ENCODE peak calls at places on chromosome 11, in four cellular contexts. U is cardiac muscle cell, J is activated T-cell treated with anti-CD3 and anti-CD28 coated beads for 24 hours, Z is psoas muscle. F is an unnamed sample.

GRCh38 chr11:102317099-102317767 is at the start of gene BIRC3:
- DNase-seq in U (peak; percentile 87), J (peak; percentile 87), Z (peak; percentile 72), F (peak; percentile 80)

GRCh38 chr11:3616721-3617460 is 24.9 kb downstream of the ART5 start:
- DNase-seq in U (peak; percentile 41), Z (no peak), J (no peak), F (peak; percentile 80)

GRCh38 chr11:57008373-57008772 is 19.7 kb downstream of the OR5AK2 start:
- DNase-seq in U (no peak), Z (no peak), J (no peak), F (no peak)

GRCh38 chr11:120511804-120512726 is 517 bp downstream of the GRIK4 start:
- DNase-seq in J (no peak), U (no peak), Z (no peak), F (no peak)

GRCh38 chr11:46392421-46393230 is 1.1 kb upstream of the CHRM4 start:
- DNase-seq in U (peak; percentile 88), Z (peak; percentile 89), J (peak; percentile 64), F (peak; percentile 85)

GRCh38 chr11:61904539-61905048 is 12.8 kb downstream of the RAB3IL1 start:
- DNase-seq in Z (no peak), U (no peak), J (no peak), F (no peak)

GRCh38 chr11:131457163-131457562 is 86.7 kb downstream of the NTM start:
- DNase-seq in J (no peak), Z (no peak), U (no peak), F (no peak)

GRCh38 chr11:116879789-116880402 is 42.5 kb upstream of the APOA1 start:
- DNase-seq in Z (no peak), J (no peak), U (peak; percentile 86), F (peak; percentile 13)

GRCh38 chr11:1051356-1052132 is 15.0 kb upstream of the MUC6 start:
- DNase-seq in J (no peak), U (no peak), Z (peak; percentile 7), F (no peak)

GRCh38 chr11:123235687-123236261 is 40.7 kb upstream of the CLMP start:
- DNase-seq in Z (no peak), J (no peak), U (peak; percentile 92), F (no peak)

GRCh38 chr11:14259186-14259784 is 99.7 kb downstream of the RRAS2 start:
- DNase-seq in Z (no peak), U (no peak), J (no peak), F (no peak)

GRCh38 chr11:126816655-126817054 is 183.9 kb downstream of the KIRREL3 start:
- DNase-seq in Z (no peak), U (peak; percentile 7), J (no peak), F (no peak)

GRCh38 chr11:46547579-46547978 is 46.2 kb downstream of the AMBRA1 start:
- DNase-seq in Z (no peak), J (no peak), U (no peak), F (no peak)

GRCh38 chr11:47407746-47408590 is at the start of gene SLC39A13:
- DNase-seq in U (peak; percentile 98), J (peak; percentile 92), Z (peak; percentile 94), F (peak; percentile 97)

GRCh38 chr11:4495986-4496385 is 13.5 kb downstream of the OR52K1 start:
- DNase-seq in Z (no peak), U (no peak), J (no peak), F (no peak)